ENCODE peak calls at places on chromosomes 5 and 9, in seven cellular contexts. I, T, N, K, O, E and J are unnamed samples.
A peak's percentile ranks its signal among the peaks of the same experiment; 100 is the strongest.

GRCh38 chr9:136296434-136297015 is 7.4 kb downstream of the CCDC187 start:
- DNase-seq in N (peak; percentile 14), E (no peak), K (no peak), I (no peak), T (no peak), O (no peak), J (peak; percentile 66)

GRCh38 chr9:26791274-26791673 is 101.3 kb downstream of the CAAP1 start:
- DNase-seq in E (no peak), I (no peak), T (no peak), N (no peak), O (no peak), K (no peak), J (no peak)

GRCh38 chr5:56264417-56265025 is 31.4 kb upstream of the ANKRD55 start:
- DNase-seq in E (peak; percentile 16), K (peak; percentile 12), N (peak; percentile 79), O (peak; percentile 18), T (peak; percentile 71), I (no peak), J (peak; percentile 69)

GRCh38 chr5:172550096-172550765 is 90.8 kb upstream of the NEURL1B start:
- DNase-seq in O (no peak), N (no peak), K (no peak), E (no peak), T (no peak), I (no peak), J (no peak)

GRCh38 chr5:9774472-9775079 is 144.4 kb upstream of the TAS2R1 start:
- DNase-seq in T (peak; percentile 9), N (peak; percentile 55), K (no peak), E (peak; percentile 18), I (no peak), O (no peak), J (peak; percentile 26)

GRCh38 chr5:3384531-3384930 is 211.1 kb upstream of the IRX1 start:
- DNase-seq in I (no peak), T (no peak), E (no peak), N (no peak), O (no peak), K (no peak), J (no peak)

GRCh38 chr5:168424506-168425298 is 61.6 kb upstream of the RARS1 start:
- DNase-seq in I (no peak), N (peak; percentile 44), E (no peak), T (peak; percentile 22), K (no peak), O (no peak), J (no peak)

GRCh38 chr5:122909470-122910100 is 64.2 kb downstream of the SNX24 start:
- DNase-seq in T (no peak), K (no peak), I (no peak), N (no peak), E (no peak), O (no peak), J (no peak)

GRCh38 chr9:112408819-112409218 is 28.9 kb downstream of the HSDL2 start:
- DNase-seq in N (no peak), O (no peak), I (no peak), T (no peak), E (no peak), K (no peak), J (no peak)

GRCh38 chr9:114385412-114386181 is 2.2 kb downstream of the AKNA start:
- DNase-seq in T (peak; percentile 24), K (no peak), N (peak; percentile 98), I (peak; percentile 82), O (peak; percentile 97), E (no peak), J (peak; percentile 19)

GRCh38 chr5:172858511-172858989 is 24.5 kb downstream of the ERGIC1 start:
- DNase-seq in E (no peak), N (no peak), K (no peak), I (peak; percentile 44), O (no peak), T (peak; percentile 84), J (peak; percentile 59)

GRCh38 chr9:92385953-92386352 is 18.4 kb downstream of the OGN start:
- DNase-seq in I (no peak), T (no peak), E (no peak), K (no peak), O (no peak), N (peak; percentile 84), J (no peak)

GRCh38 chr5:105632043-105632442 is 2038.7 kb downstream of the EFNA5 start:
- DNase-seq in I (no peak), O (no peak), N (no peak), E (no peak), T (no peak), K (no peak), J (no peak)

GRCh38 chr9:137547687-137548543 is 2.3 kb downstream of the PNPLA7 start:
- DNase-seq in E (no peak), O (no peak), I (no peak), N (no peak), K (no peak), T (no peak), J (no peak)

GRCh38 chr9:28782630-28783029 is 1209.3 kb upstream of the C9orf72 start:
- DNase-seq in E (no peak), O (no peak), I (no peak), N (peak; percentile 84), T (peak; percentile 24), K (no peak), J (no peak)

GRCh38 chr5:137218896-137219295 is 280.2 kb downstream of the SPOCK1 start:
- DNase-seq in N (peak; percentile 51), K (no peak), E (peak; percentile 56), I (no peak), T (no peak), O (no peak), J (no peak)

GRCh38 chr9:118929317-118929716 is 439.9 kb downstream of the BRINP1 start:
- DNase-seq in K (no peak), T (no peak), O (no peak), I (peak; percentile 31), N (peak; percentile 25), E (no peak), J (no peak)

GRCh38 chr5:132439521-132440206 is 50.9 kb downstream of the IRF1 start:
- DNase-seq in O (no peak), E (no peak), N (peak; percentile 89), K (no peak), I (peak; percentile 85), T (no peak), J (no peak)

GRCh38 chr5:31963961-31964360 is 210.2 kb downstream of the GOLPH3 start:
- DNase-seq in T (no peak), O (no peak), E (no peak), K (no peak), I (no peak), N (no peak), J (no peak)

GRCh38 chr5:53446908-53447307 is 33.5 kb upstream of the FST start:
- DNase-seq in E (no peak), N (no peak), O (no peak), K (no peak), I (no peak), T (no peak), J (no peak)

GRCh38 chr9:126709241-126709640 is 95.5 kb downstream of the LMX1B start:
- DNase-seq in K (no peak), T (no peak), O (peak; percentile 11), N (no peak), I (no peak), E (no peak), J (no peak)

GRCh38 chr9:134709512-134710270 is 68.1 kb downstream of the COL5A1 start:
- DNase-seq in E (no peak), T (no peak), K (no peak), I (no peak), N (no peak), O (no peak), J (no peak)

GRCh38 chr5:80654054-80654390 is 430 bp upstream of the MSH3 start:
- DNase-seq in O (no peak), E (no peak), K (no peak), N (peak; percentile 18), I (no peak), T (peak; percentile 6), J (peak; percentile 41)

GRCh38 chr5:120454094-120454798 is 9.9 kb upstream of the PRR16 start:
- DNase-seq in O (no peak), N (peak; percentile 77), K (no peak), T (no peak), I (peak; percentile 61), E (no peak), J (no peak)

GRCh38 chr5:136350339-136350738 is 15.0 kb downstream of the TRPC7 start:
- DNase-seq in O (no peak), T (no peak), N (no peak), K (no peak), I (no peak), E (no peak), J (no peak)

GRCh38 chr5:159092288-159092687 is 7.4 kb downstream of the EBF1 start:
- DNase-seq in E (no peak), T (no peak), N (no peak), O (no peak), I (no peak), K (no peak), J (no peak)